ENCODE peak calls at places on chromosomes 13 and 19, in seven cellular contexts. X is heart left ventricle; E is uterus; B is body of pancreas; S is brain microvascular endothelial cell; I is CD8-positive, alpha-beta T cell; U is spleen. M is an unnamed sample.

GRCh38 chr13:24038405-24038804 is 122.1 kb upstream of the SPATA13 start:
- DNase-seq in E (no peak), U (no peak), X (no peak), S (peak), B (no peak), I (no peak), M (no peak)

GRCh38 chr13:59364508-59365187 is 799.1 kb downstream of the DIAPH3 start:
- DNase-seq in S (no peak), B (no peak), U (no peak), I (no peak), E (no peak), X (no peak), M (no peak)

GRCh38 chr13:74290324-74290773 is 156.1 kb upstream of the KLF12 start:
- DNase-seq in S (peak), U (no peak), X (peak), E (peak), B (peak), I (peak), M (peak)

GRCh38 chr19:45032421-45032820 is 6.4 kb upstream of the CLASRP start:
- DNase-seq in E (no peak), S (no peak), B (no peak), X (no peak), U (no peak), I (no peak), M (no peak)

GRCh38 chr19:43290568-43291359 is 21.4 kb upstream of the PSG9 start:
- DNase-seq in U (no peak), E (no peak), B (no peak), X (no peak), S (no peak), I (no peak), M (no peak)

GRCh38 chr19:3849092-3849491 is 19.7 kb downstream of the ZFR2 start:
- DNase-seq in E (no peak), X (no peak), B (no peak), S (no peak), U (no peak), I (peak), M (no peak)

GRCh38 chr19:33815410-33816340 is 19.0 kb downstream of the KCTD15 start:
- DNase-seq in E (no peak), I (no peak), U (peak), S (peak), X (no peak), B (no peak), M (no peak)

GRCh38 chr19:8731428-8732169 is 10.2 kb downstream of the OR2Z1 start:
- DNase-seq in B (no peak), E (no peak), X (no peak), S (no peak), U (no peak), I (no peak), M (no peak)

GRCh38 chr19:32651729-32652140 is 23.2 kb downstream of the ANKRD27 start:
- DNase-seq in X (peak), I (no peak), B (no peak), E (no peak), S (peak), U (no peak), M (no peak)

GRCh38 chr19:19997656-19998268 is 41.5 kb downstream of the ZNF682 start:
- DNase-seq in I (peak), B (peak), X (peak), S (no peak), U (no peak), E (no peak), M (no peak)

DNA sequence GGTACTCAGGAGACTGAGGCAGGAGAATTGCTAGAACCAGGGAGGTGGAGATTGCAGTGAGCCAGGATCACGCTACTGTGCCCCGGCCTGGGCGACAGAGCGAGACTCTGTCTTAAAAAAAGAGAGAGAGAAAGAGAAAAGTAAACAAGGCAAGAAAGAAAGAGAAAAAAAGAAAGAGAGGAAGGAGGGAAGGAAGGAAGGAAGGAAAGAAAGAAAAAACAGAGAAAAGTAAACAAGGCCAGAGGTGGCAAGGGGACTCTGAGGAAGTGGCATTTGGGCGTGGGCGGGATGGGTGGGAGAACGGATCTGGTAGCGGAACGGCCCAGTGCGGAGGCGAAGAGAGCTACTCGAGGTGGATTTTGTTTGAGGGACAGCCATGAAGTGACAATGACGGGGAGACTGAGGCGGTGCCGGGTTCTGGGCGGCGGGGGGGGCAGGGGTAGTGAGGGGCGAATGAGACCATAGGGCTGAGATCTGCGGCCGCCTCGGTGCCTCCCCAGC is 7.4 kb upstream of the ARRDC2 start:
- DNase-seq in E (no peak), X (no peak), B (no peak), U (no peak), S (no peak), I (no peak), M (no peak)
- H3K4me3 ChIP-seq in E (peak), X (peak), B (no peak), U (no peak), S (peak), I (peak), M (peak)

GRCh38 chr19:16457954-16458331 is 13.8 kb downstream of the EPS15L1 start:
- DNase-seq in X (no peak), S (no peak), U (no peak), E (no peak), B (no peak), I (no peak), M (no peak)

GRCh38 chr19:16457195-16457953 is 14.4 kb downstream of the EPS15L1 start:
- DNase-seq in I (no peak), U (no peak), X (peak), E (peak), S (no peak), B (peak), M (no peak)

GRCh38 chr19:16458391-16459128 is 13.2 kb downstream of the EPS15L1 start:
- DNase-seq in U (no peak), X (no peak), S (no peak), B (no peak), E (no peak), I (no peak), M (no peak)

GRCh38 chr19:16455489-16455888 is 16.3 kb downstream of the EPS15L1 start:
- DNase-seq in S (no peak), B (no peak), U (no peak), E (no peak), X (no peak), I (no peak), M (no peak)

DNA sequence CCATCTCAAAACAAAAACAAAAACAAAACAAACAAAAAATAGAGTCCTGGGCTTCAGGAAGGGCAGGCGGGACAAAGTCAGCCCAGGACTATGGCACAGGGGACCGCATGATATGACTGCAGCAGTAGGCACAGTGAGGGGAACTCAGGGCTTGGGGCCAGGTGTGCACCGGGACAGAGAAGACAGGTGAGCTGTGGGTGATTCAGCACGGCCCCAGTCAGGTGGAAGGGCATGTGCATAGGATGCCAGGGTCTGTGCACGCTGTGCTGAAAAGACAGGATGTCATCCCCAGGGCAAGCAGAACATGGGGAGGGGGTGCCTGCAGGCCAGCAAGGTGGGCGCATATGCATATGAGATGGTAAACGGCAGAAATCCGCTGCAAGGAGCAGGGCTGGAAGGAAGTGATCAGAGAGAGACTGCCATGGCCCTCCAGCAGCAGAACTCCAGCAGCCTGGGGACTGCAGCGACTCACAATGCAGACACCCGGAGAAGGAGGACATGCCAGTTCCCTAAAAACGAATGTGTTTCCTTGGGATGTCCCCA is 15.0 kb downstream of the EPS15L1 start:
- DNase-seq in I (no peak), X (no peak), E (no peak), S (no peak), U (no peak), B (no peak), M (no peak)
- H3K4me3 ChIP-seq in I (no peak), X (no peak), E (no peak), S (no peak), U (no peak), B (no peak), M (no peak)

GRCh38 chr19:1354496-1355257 is 29.0 kb upstream of the NDUFS7 start:
- DNase-seq in I (peak), B (peak), E (peak), S (peak), U (peak), X (peak), M (peak)

GRCh38 chr19:1355258-1355973 is 28.3 kb upstream of the NDUFS7 start:
- DNase-seq in U (no peak), S (no peak), X (no peak), B (no peak), E (peak), I (no peak), M (no peak)

GRCh38 chr19:1355974-1356865 is 27.5 kb upstream of the NDUFS7 start:
- DNase-seq in S (no peak), X (no peak), B (no peak), U (no peak), I (no peak), E (peak), M (no peak)

GRCh38 chr19:1360126-1360817 is 23.4 kb upstream of the NDUFS7 start:
- DNase-seq in E (no peak), U (no peak), X (no peak), I (no peak), S (no peak), B (no peak), M (no peak)

DNA sequence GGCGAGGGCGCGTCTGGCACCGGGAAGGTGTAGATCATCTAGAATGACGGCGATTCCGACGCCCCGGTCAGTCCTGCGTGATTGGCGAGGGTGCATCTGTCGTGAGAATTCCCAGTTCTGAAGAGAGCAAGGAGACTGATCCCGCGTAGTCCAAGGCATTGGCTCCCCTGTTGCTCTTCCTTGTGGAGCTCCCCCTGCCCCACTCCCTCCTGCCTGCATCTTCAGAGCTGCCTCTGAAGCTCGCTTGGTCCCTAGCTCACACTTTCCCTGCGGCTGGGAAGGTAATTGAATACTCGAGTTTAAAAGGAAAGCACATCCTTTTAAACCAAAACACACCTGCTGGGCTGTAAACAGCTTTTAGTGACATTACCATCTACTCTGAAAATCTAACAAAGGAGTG is 26.0 kb upstream of the NDUFS7 start:
- DNase-seq in S (no peak), U (no peak), X (no peak), E (no peak), B (no peak), I (no peak), M (no peak)
- H3K4me3 ChIP-seq in S (no peak), U (no peak), X (no peak), E (no peak), B (no peak), I (no peak), M (no peak)

DNA sequence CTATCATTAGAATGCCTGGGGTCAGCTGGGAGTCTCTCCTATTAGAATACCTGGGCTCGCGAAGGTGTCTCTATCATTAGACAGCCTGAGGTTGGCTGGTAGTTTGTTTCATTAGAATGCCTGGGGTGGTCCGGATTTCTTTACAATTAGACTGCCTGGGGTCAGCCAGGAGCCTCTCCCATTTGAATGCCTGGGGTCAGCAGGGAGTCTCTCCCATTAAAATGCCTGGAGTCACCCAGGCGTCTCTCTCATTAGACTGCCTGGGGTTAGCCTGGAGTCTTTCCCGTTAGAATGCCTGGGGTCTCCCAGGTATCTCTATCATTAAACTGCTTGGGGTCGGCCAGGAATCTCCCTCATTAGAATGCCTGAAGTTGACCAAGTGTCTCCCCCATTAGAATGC is 1458.3 kb downstream of the UQCRFS1 start:
- DNase-seq in S (no peak), E (no peak), B (no peak), U (no peak), X (no peak), I (no peak), M (no peak)
- H3K4me3 ChIP-seq in S (no peak), E (no peak), B (no peak), U (no peak), X (no peak), I (no peak), M (no peak)

GRCh38 chr19:35939307-35940077 is 3.3 kb downstream of the LRFN3 start:
- DNase-seq in E (no peak), U (no peak), X (no peak), S (no peak), B (no peak), I (no peak), M (no peak)

GRCh38 chr19:35938282-35939224 is 2.4 kb downstream of the LRFN3 start:
- DNase-seq in I (no peak), S (no peak), B (no peak), E (no peak), U (no peak), X (no peak), M (no peak)

GRCh38 chr19:35935911-35936737 is at the start of gene LRFN3:
- DNase-seq in I (peak), U (peak), S (peak), E (peak), B (peak), X (peak), M (no peak)

GRCh38 chr19:35937345-35938281 is 1.4 kb downstream of the LRFN3 start:
- DNase-seq in S (no peak), X (no peak), B (no peak), E (no peak), U (no peak), I (peak), M (no peak)

DNA sequence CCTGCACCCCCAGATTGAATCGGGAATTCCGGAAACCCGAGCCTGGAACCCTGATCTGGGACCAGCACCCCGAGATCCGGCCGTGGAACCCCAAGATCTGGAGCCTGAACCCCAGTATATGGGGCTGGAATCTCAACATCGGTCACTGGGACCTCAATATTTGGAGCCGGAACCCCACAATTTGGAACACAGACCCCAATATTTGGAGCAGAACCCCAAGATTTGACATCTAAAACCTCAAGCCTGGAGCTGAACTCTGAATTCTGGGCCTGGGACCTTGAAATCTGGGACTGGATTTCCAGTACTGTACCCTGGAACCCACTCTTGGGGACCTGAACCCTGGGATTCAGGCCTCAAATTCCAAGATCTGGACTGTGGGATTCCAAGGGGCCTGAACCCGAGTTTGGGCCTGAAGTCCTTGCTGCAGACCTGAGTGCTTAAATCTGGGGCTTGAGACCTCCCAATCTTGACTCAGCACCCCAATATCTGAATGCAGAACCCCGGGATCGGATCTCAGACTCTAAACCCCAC is 629 bp downstream of the LRFN3 start:
- DNase-seq in X (no peak), I (no peak), E (no peak), B (no peak), U (no peak), S (no peak), M (no peak)
- H3K4me3 ChIP-seq in X (peak), I (peak), E (peak), B (peak), U (peak), S (peak), M (peak)

DNA sequence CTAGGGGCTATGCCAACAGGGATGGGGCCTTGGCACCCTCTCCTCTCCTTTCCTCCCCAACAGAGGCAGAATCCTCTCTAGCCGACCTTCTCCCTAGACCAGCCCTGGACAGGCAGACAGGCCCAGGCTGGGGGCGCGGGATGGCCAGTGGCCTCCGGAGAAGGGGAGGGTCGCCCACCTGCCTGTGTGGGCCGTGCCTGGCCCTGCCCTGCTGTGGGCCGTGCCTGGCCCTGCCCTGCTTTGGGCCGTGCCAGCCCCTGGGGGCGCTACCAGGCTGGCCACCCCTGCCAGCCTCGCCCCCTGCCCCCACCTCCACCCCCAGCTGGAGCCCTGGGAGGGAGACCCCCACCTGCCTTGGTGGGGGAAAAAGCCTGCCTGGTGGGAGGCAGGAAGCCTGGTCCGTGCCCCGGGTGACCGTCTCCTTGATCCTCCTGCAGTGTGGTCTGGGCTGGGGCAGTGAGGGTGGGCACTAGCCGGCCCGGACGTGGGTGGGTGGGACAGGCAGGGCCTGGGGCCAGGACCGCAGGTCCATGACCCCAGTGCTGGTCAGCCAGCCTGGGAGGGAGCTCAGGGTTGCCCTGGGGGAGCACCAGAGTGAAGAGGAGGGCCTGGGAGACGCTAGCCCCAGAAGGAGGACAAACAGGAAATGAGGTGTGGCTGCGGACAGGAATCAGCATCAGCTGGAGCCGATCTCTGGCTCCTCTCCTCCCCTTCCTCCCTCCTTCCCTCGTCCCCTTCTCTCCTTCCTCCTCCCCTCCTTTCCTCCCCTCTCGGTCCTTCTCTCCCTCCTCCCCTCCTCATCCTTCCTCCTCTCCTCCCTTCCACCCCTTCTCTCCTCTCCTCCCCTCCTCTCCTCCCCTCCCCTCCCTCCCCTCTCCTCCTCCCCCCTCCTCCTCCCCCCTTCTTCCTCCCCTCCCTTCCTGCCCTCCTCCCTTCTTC is 5.1 kb upstream of the MKNK2 start:
- DNase-seq in S (no peak), E (peak), U (peak), X (peak), I (no peak), B (peak), M (no peak)
- H3K4me3 ChIP-seq in S (peak), E (peak), U (no peak), X (no peak), I (no peak), B (no peak), M (peak)

DNA sequence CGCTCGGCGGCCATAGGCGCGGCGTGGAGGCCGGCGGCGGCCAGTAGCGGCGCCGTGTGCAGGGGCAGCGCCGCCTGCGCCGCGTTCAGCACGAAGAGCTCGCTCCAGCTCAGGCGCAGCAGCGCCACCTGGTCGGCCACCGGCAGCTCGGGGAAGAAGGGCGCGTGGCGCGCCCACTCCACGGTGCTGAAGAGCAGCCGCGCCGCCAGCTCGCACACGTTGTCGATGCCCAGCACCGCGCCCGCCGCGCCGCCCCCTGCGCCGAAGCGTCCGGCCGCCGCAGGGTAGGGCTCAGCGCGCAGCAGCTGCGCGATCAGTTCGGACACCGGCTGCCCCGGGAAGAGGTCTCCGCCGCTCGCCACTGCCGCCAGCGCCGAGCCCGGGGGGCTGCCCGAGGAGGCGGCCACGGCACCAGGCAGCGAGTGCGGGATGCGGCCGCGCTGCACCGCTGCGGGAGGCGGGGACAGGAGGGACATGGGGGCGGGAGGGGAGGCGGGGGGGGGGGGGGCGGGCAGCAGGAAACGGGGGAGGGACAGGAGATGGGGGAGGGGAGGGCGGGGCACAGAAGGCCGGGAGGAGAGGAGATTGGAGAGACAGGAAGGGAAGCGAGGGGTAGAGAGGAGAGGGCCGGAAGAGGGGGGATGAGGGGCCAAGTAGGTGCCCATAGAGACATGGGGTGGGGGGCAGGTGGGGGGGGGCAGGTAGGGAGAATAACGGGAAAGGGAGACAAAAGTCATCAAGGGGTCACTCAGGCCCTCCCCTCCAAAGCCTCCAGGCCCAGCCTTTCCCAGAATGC is 9.8 kb downstream of the OCEL1 start:
- DNase-seq in E (peak), I (peak), X (peak), S (peak), B (peak), U (peak), M (peak)
- H3K4me3 ChIP-seq in E (peak), I (peak), X (peak), S (peak), B (no peak), U (peak), M (peak)